ENCODE peak calls at places on chromosomes 2 and 18, in four cellular contexts. K is erythroblast, U is NCI-H1105, E is GM23248. X is an unnamed sample.

GRCh38 chr2:200239216-200239615 is 67.3 kb upstream of the SPATS2L start:
- DNase-seq in K (no peak), U (no peak), E (peak), X (no peak)

GRCh38 chr2:162926501-162926900 is 87.9 kb upstream of the KCNH7 start:
- DNase-seq in K (no peak), U (no peak), E (peak), X (no peak)

GRCh38 chr2:230323385-230324106 is 3.4 kb upstream of the SP140L start:
- DNase-seq in K (peak), U (no peak), E (peak), X (no peak)

GRCh38 chr2:24115057-24115456 is 8.1 kb downstream of the PFN4 start:
- DNase-seq in K (no peak), U (no peak), E (peak), X (no peak)

GRCh38 chr2:237549216-237550056 is 16.9 kb upstream of the PRLH start:
- DNase-seq in K (no peak), U (no peak), E (no peak), X (no peak)

GRCh38 chr2:219249203-219249980 is 3.7 kb upstream of the TUBA4B start:
- DNase-seq in K (peak), U (peak), E (peak), X (peak)

GRCh38 chr2:238657132-238658053 is 190.5 kb upstream of the TWIST2 start:
- DNase-seq in K (no peak), U (no peak), E (peak), X (no peak)

GRCh38 chr18:32349728-32350395 is 120.8 kb downstream of the GAREM1 start:
- DNase-seq in K (peak), U (no peak), E (peak), X (no peak)

GRCh38 chr2:26564121-26564520 is 77.0 kb downstream of the CIB4 start:
- DNase-seq in K (no peak), U (no peak), E (no peak), X (no peak)

GRCh38 chr2:28565033-28565432 is 69.2 kb downstream of the PLB1 start:
- DNase-seq in K (no peak), U (no peak), E (no peak), X (no peak)

GRCh38 chr18:48851563-48851962 is 99.2 kb downstream of the SMAD7 start:
- DNase-seq in K (no peak), U (no peak), E (no peak), X (no peak)

GRCh38 chr2:225465827-225466226 is 66.3 kb downstream of the NYAP2 start:
- DNase-seq in K (no peak), U (no peak), E (no peak), X (no peak)

GRCh38 chr2:71223767-71224333 is 3.1 kb downstream of the PAIP2B start:
- DNase-seq in K (peak), U (peak), E (peak), X (peak)

GRCh38 chr2:119703526-119703925 is 24.5 kb downstream of the TMEM177 start:
- DNase-seq in K (no peak), U (no peak), E (no peak), X (no peak)

X was measured in NCI-H510A.